ENCODE peak calls at places on chromosomes 12 and 14, in eight cellular contexts. One of them, this sample, is unnamed.

GRCh38 chr12:93154753-93155475 is 222.8 kb upstream of the NUDT4 start:
- DNase-seq in LoVo: peak; percentile 71
- DNase-seq in midbrain: no peak
- DNase-seq in NCI-H2171: no peak
- DNase-seq in naive B cell: no peak
- DNase-seq in ureter: no peak
- DNase-seq in neuronal stem cell: no peak
- DNase-seq in activated gamma-delta T cell: no peak
- DNase-seq in this sample: no peak

GRCh38 chr12:66003951-66004350 is 126.6 kb downstream of the LLPH start:
- DNase-seq in LoVo: no peak
- DNase-seq in midbrain: no peak
- DNase-seq in NCI-H2171: no peak
- DNase-seq in naive B cell: no peak
- DNase-seq in ureter: no peak
- DNase-seq in neuronal stem cell: no peak
- DNase-seq in activated gamma-delta T cell: no peak
- DNase-seq in this sample: no peak

GRCh38 chr12:114676142-114676741 is 7.7 kb downstream of the TBX3 start:
- DNase-seq in LoVo: no peak
- DNase-seq in midbrain: no peak
- DNase-seq in NCI-H2171: no peak
- DNase-seq in naive B cell: no peak
- DNase-seq in ureter: no peak
- DNase-seq in neuronal stem cell: no peak
- DNase-seq in activated gamma-delta T cell: no peak
- DNase-seq in this sample: no peak

GRCh38 chr12:4910502-4911315 is 1.0 kb downstream of the KCNA1 start:
- DNase-seq in LoVo: no peak
- DNase-seq in midbrain: no peak
- DNase-seq in NCI-H2171: no peak
- DNase-seq in naive B cell: peak; percentile 19
- DNase-seq in ureter: no peak
- DNase-seq in neuronal stem cell: no peak
- DNase-seq in activated gamma-delta T cell: no peak
- DNase-seq in this sample: no peak

GRCh38 chr12:100868487-100868886 is 73.9 kb downstream of the ANO4 start:
- DNase-seq in LoVo: no peak
- DNase-seq in midbrain: no peak
- DNase-seq in NCI-H2171: no peak
- DNase-seq in naive B cell: no peak
- DNase-seq in ureter: no peak
- DNase-seq in neuronal stem cell: no peak
- DNase-seq in activated gamma-delta T cell: no peak
- DNase-seq in this sample: no peak

GRCh38 chr14:104694475-104694950 is 5.1 kb downstream of the INF2 start:
- DNase-seq in LoVo: no peak
- DNase-seq in midbrain: peak; percentile 86
- DNase-seq in NCI-H2171: no peak
- DNase-seq in naive B cell: no peak
- DNase-seq in ureter: no peak
- DNase-seq in neuronal stem cell: no peak
- DNase-seq in activated gamma-delta T cell: no peak
- DNase-seq in this sample: peak; percentile 56

GRCh38 chr12:69240625-69240984 is 1.2 kb downstream of the CPSF6 start:
- DNase-seq in LoVo: no peak
- DNase-seq in midbrain: no peak
- DNase-seq in NCI-H2171: peak; percentile 16
- DNase-seq in naive B cell: no peak
- DNase-seq in ureter: no peak
- DNase-seq in neuronal stem cell: no peak
- DNase-seq in activated gamma-delta T cell: no peak
- DNase-seq in this sample: no peak

GRCh38 chr14:92534863-92535654 is 21.5 kb downstream of the RIN3 start:
- DNase-seq in LoVo: no peak
- DNase-seq in midbrain: no peak
- DNase-seq in NCI-H2171: no peak
- DNase-seq in naive B cell: no peak
- DNase-seq in ureter: no peak
- DNase-seq in neuronal stem cell: no peak
- DNase-seq in activated gamma-delta T cell: no peak
- DNase-seq in this sample: no peak

GRCh38 chr14:34078117-34078743 is 127.4 kb upstream of the EGLN3 start:
- DNase-seq in LoVo: no peak
- DNase-seq in midbrain: peak; percentile 10
- DNase-seq in NCI-H2171: no peak
- DNase-seq in naive B cell: no peak
- DNase-seq in ureter: no peak
- DNase-seq in neuronal stem cell: no peak
- DNase-seq in activated gamma-delta T cell: no peak
- DNase-seq in this sample: no peak

This sample was measured in NCI-H1694.